ENCODE peak calls at places on chromosomes 4 and X, in nine cellular contexts. O is SK-N-SH, L is MM.1S, F is stomach, X is spleen, D is upper lobe of right lung, I is DND-41, C is BE2C, Y is testis. P is an unnamed sample.

GRCh38 chrX:13476384-13476783 is 93.0 kb upstream of the EGFL6 start:
- DNase-seq in O (no peak), L (no peak), F (no peak), X (no peak), D (no peak), I (no peak), C (no peak), Y (no peak), P (no peak)

GRCh38 chr4:140018931-140019618 is 134.9 kb downstream of the MAML3 start:
- DNase-seq in O (no peak), L (no peak), F (no peak), X (no peak), D (no peak), I (no peak), C (no peak), Y (no peak), P (no peak)

GRCh38 chr4:140095694-140096482 is 58.1 kb downstream of the MAML3 start:
- DNase-seq in O (peak; percentile 37), L (no peak), F (no peak), X (no peak), D (no peak), I (peak; percentile 85), C (peak; percentile 37), Y (no peak), P (no peak)

GRCh38 chrX:136747003-136747986 is 33.4 kb downstream of the ARHGEF6 start:
- DNase-seq in O (no peak), L (peak; percentile 38), F (no peak), X (no peak), D (no peak), I (no peak), C (no peak), Y (no peak), P (no peak)

GRCh38 chr4:124641715-124642380 is 70.7 kb downstream of the ANKRD50 start:
- DNase-seq in O (no peak), L (peak; percentile 55), F (no peak), X (no peak), D (no peak), I (no peak), C (no peak), Y (no peak), P (no peak)

GRCh38 chr4:25271866-25272265 is 38.0 kb downstream of the PI4K2B start:
- DNase-seq in O (no peak), L (no peak), F (no peak), X (no peak), D (no peak), I (no peak), C (no peak), Y (peak; percentile 74), P (no peak)

GRCh38 chrX:108341947-108342346 is 96.3 kb downstream of the COL4A6 start:
- DNase-seq in O (no peak), L (no peak), F (no peak), X (no peak), D (no peak), I (no peak), C (no peak), Y (no peak), P (no peak)

GRCh38 chrX:41827886-41828285 is 95.5 kb downstream of the CASK start:
- DNase-seq in O (no peak), L (no peak), F (no peak), X (no peak), D (no peak), I (no peak), C (no peak), Y (no peak), P (no peak)

GRCh38 chr4:77175201-77175610 is 18.2 kb downstream of the CCNG2 start:
- DNase-seq in O (no peak), L (no peak), F (no peak), X (no peak), D (no peak), I (no peak), C (no peak), Y (no peak), P (no peak)

GRCh38 chr4:40998680-40999358 is 215.5 kb downstream of the APBB2 start:
- DNase-seq in O (no peak), L (no peak), F (no peak), X (no peak), D (no peak), I (no peak), C (no peak), Y (no peak), P (no peak)

GRCh38 chrX:70442224-70442623 is 2.4 kb upstream of the DLG3 start:
- DNase-seq in O (no peak), L (no peak), F (no peak), X (no peak), D (no peak), I (no peak), C (no peak), Y (no peak), P (no peak)

GRCh38 chrX:131649741-131650140 is 105.9 kb downstream of the OR13H1 start:
- DNase-seq in O (no peak), L (no peak), F (no peak), X (no peak), D (no peak), I (no peak), C (no peak), Y (no peak), P (no peak)

GRCh38 chr4:149465941-149466340 is 349.7 kb downstream of the IQCM start:
- DNase-seq in O (no peak), L (no peak), F (no peak), X (no peak), D (no peak), I (no peak), C (no peak), Y (no peak), P (no peak)

GRCh38 chrX:106039920-106040319 is 1.4 kb upstream of the SERPINA7 start:
- DNase-seq in O (no peak), L (peak; percentile 50), F (no peak), X (no peak), D (no peak), I (no peak), C (no peak), Y (peak; percentile 15), P (no peak)

GRCh38 chr4:84750260-84750955 is 167.5 kb downstream of the CDS1 start:
- DNase-seq in O (peak; percentile 53), L (peak; percentile 53), F (no peak), X (no peak), D (no peak), I (no peak), C (peak; percentile 14), Y (no peak), P (no peak)

GRCh38 chrX:108070891-108071290 is 20.5 kb downstream of the PSMD10 start:
- DNase-seq in O (no peak), L (no peak), F (no peak), X (no peak), D (no peak), I (no peak), C (no peak), Y (no peak), P (no peak)

GRCh38 chrX:11135483-11136185 is 24.5 kb downstream of the HCCS start:
- DNase-seq in O (no peak), L (no peak), F (no peak), X (no peak), D (no peak), I (no peak), C (no peak), Y (no peak), P (no peak)

DNA sequence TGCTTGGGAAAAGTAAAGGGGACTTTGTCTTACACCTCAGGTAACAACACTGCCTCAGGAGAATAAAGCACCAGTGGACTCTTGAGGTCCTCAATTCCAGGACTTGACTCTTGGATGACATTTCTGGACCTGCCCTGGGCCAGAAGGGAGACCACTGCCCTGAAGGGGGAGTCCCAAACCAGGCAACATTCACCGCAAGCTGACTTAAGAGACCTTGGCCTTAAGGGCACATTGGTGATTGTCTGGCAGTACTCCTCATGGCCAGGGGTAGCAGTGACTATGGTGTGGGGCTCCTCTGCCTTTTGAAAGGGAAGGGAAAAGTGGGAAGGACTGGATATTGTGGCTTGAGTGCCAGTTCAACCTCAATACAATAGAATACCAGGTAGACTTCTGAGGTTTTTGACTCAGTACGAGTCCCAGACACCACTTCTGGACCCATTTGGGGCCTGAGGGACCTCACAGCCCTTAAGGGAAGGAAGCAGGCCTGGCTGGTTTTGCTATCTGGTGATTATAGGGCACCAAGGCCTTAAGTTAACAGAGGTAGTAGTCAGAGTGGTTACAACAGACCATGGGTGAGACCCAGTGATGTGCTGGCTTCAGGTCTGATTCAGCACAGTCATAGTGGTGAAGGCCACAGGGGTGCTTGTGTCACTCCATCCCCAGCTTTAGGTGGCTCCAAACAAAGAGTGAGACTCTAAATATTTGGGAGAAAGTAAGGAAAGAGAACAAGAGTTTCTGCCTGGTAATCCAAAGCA is 121.2 kb upstream of the TET2 start:
- DNase-seq in O (no peak), L (no peak), F (no peak), X (no peak), D (no peak), I (no peak), C (no peak), Y (no peak), P (no peak)
- TF ChIP-seq CTCF in O (no peak), L (no peak), F (no peak), X (no peak), D (no peak), I (no peak), C (peak; percentile 5), Y (no peak), P (no peak)

GRCh38 chr4:11590132-11590531 is 161.4 kb upstream of the HS3ST1 start:
- DNase-seq in O (no peak), L (no peak), F (no peak), X (no peak), D (no peak), I (no peak), C (no peak), Y (no peak), P (no peak)
- H3K9me3 ChIP-seq in O (no peaks in the 10 kb centered on the region), L (no peaks in the 10 kb centered on the region), F (no peaks in the 10 kb centered on the region), X (no peaks in the 10 kb centered on the region), D (no peaks in the 10 kb centered on the region), I (no peaks in the 10 kb centered on the region), C (no peaks in the 10 kb centered on the region), Y (no peaks in the 10 kb centered on the region), P (no peaks in the 10 kb centered on the region)

DNA sequence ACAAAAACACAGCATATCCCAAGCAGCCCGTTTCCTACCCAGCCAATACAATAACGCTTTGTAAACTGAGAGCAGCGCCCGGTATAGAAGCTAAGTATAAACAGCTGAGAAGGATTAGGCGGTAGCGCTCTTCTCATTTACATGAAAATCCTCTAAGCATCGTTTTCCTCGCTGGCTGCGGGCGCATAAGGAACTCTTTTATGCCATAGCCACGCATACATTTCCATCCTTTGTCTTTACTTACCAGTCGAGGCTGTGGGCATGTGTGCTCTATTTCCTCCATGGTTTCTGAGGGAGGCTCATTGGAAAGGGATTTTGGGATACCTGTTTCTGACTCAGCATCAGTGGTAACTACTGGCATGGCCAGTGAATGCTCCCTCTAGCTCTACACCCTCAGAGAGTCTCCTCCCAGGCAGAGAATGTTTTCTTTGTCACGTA is 383 bp downstream of the PCYT1B start:
- DNase-seq in O (peak; percentile 10), L (no peak), F (no peak), X (no peak), D (no peak), I (no peak), C (no peak), Y (no peak), P (no peak)
- H3K4me3 ChIP-seq in O (peak overlapping the region; percentile 50), L (peak overlapping the region; percentile 60), F (peak overlapping the region; percentile 21), X (peak overlapping the region; percentile 21), D (peak overlapping the region; percentile 19), I (peak overlapping the region; percentile 52), C (peak overlapping the region; percentile 64), Y (no peak overlapping the region), P (peak overlapping the region; percentile 67)

DNA sequence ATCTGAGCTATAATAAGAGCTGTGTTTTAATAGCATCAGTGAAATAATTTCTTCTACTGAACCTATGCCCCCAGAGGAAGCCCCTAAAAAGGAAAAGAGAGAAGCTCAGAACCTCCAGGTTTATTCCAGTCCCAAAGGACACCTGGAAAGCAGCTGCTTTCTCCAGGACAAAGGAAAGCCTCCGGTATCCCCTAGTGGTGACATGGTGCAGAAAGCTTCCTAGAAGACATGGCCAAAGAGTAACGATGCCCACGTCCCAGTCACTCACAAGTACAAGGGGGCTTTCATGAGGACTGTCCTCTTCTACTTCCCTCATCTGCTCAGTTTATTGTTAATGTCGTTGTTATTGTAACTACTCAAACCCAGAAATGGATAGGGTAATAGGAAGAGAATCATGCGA is 343.9 kb downstream of the UNC5C start:
- DNase-seq in O (no peak), L (no peak), F (no peak), X (no peak), D (no peak), I (no peak), C (no peak), Y (no peak), P (no peak)
- TF ChIP-seq CTCF in O (peak; percentile 33), L (no peak), F (no peak), X (no peak), D (no peak), I (peak; percentile 50), C (peak; percentile 64), Y (no peak), P (no peak)

P was measured in thoracic aorta.